ENCODE peak calls at places on chromosome 18, in four cellular contexts. R is SK-N-SH, F is K562, A is HepG2. N is an unnamed sample.
A peak's percentile ranks its signal among the peaks of the same experiment; 100 is the strongest.

GRCh38 chr18:24544141-24544498 is 83.7 kb downstream of the HRH4 start:
- DNase-seq in R (peak; percentile 39), F (peak; percentile 47), A (peak; percentile 22), N (peak; percentile 22)

GRCh38 chr18:58303363-58303762 is 259.3 kb downstream of the NEDD4L start:
- DNase-seq in A (no peak), F (no peak), R (no peak), N (no peak)

GRCh38 chr18:68925268-68925667 is 127.4 kb downstream of the CCDC102B start:
- DNase-seq in F (no peak), A (peak; percentile 13), R (no peak), N (no peak)

GRCh38 chr18:42310956-42311355 is 355.9 kb downstream of the PIK3C3 start:
- DNase-seq in A (no peak), R (no peak), F (no peak), N (no peak)

GRCh38 chr18:13577091-13577697 is 149.2 kb downstream of the FAM210A start:
- DNase-seq in F (no peak), R (no peak), A (no peak), N (no peak)

GRCh38 chr18:26103579-26103978 is 13.2 kb upstream of the SS18 start:
- DNase-seq in A (peak; percentile 4), F (peak; percentile 53), R (peak; percentile 7), N (peak; percentile 43)

GRCh38 chr18:8609711-8610441 is 639 bp downstream of the RAB12 start:
- DNase-seq in F (peak; percentile 41), R (peak; percentile 65), A (no peak), N (no peak)

GRCh38 chr18:30446605-30447004 is 595.9 kb downstream of the DSC3 start:
- DNase-seq in R (no peak), F (no peak), A (no peak), N (no peak)

GRCh38 chr18:13447621-13448020 is 229.1 kb downstream of the LDLRAD4 start:
- DNase-seq in F (no peak), R (peak; percentile 55), A (no peak), N (no peak)

GRCh38 chr18:22667158-22667557 is 249.4 kb upstream of the CTAGE1 start:
- DNase-seq in F (peak; percentile 58), R (no peak), A (no peak), N (no peak)

GRCh38 chr18:71212222-71212621 is 923.4 kb downstream of the SOCS6 start:
- DNase-seq in F (no peak), A (no peak), R (no peak), N (no peak)

GRCh38 chr18:59911600-59911999 is 11.8 kb downstream of the PMAIP1 start:
- DNase-seq in A (no peak), F (no peak), R (no peak), N (no peak)

GRCh38 chr18:46400449-46400848 is 256.6 kb downstream of the LOXHD1 start:
- DNase-seq in F (no peak), A (no peak), R (no peak), N (no peak)

GRCh38 chr18:3793545-3793944 is 343.6 kb downstream of the TGIF1 start:
- DNase-seq in A (no peak), R (no peak), F (no peak), N (no peak)

GRCh38 chr18:77111449-77112160 is 21.0 kb downstream of the MBP start:
- DNase-seq in A (no peak), R (no peak), F (no peak), N (no peak)

GRCh38 chr18:57627488-57627887 is 5.9 kb upstream of the NARS1 start:
- DNase-seq in A (no peak), F (no peak), R (no peak), N (no peak)

GRCh38 chr18:25875574-25875973 is 214.8 kb downstream of the SS18 start:
- DNase-seq in F (no peak), A (no peak), R (no peak), N (no peak)

GRCh38 chr18:43481069-43481468 is 203.8 kb upstream of the SYT4 start:
- DNase-seq in F (no peak), A (no peak), R (no peak), N (no peak)

GRCh38 chr18:62558015-62558663 is 35.3 kb downstream of the ZCCHC2 start:
- DNase-seq in R (no peak), A (no peak), F (peak; percentile 5), N (no peak)

GRCh38 chr18:8814206-8814605 is 108.8 kb downstream of the MTCL1 start:
- DNase-seq in R (no peak), F (no peak), A (no peak), N (no peak)

GRCh38 chr18:65954372-65954771 is 203.6 kb downstream of the CDH7 start:
- DNase-seq in F (no peak), A (no peak), R (no peak), N (no peak)

GRCh38 chr18:42401131-42401673 is 446.2 kb downstream of the PIK3C3 start:
- DNase-seq in A (no peak), F (no peak), R (no peak), N (no peak)

GRCh38 chr18:45521151-45521550 is 94.1 kb upstream of the SLC14A2 start:
- DNase-seq in F (no peak), R (no peak), A (no peak), N (no peak)

GRCh38 chr18:58087928-58088722 is 44.1 kb downstream of the NEDD4L start:
- DNase-seq in R (no peak), F (peak; percentile 69), A (no peak), N (no peak)

GRCh38 chr18:22558945-22559385 is 141.2 kb upstream of the CTAGE1 start:
- DNase-seq in A (peak; percentile 31), F (peak; percentile 85), R (peak; percentile 33), N (no peak)

GRCh38 chr18:23710068-23710527 is 20.8 kb downstream of the LAMA3 start:
- DNase-seq in A (no peak), F (peak; percentile 73), R (no peak), N (peak; percentile 48)

GRCh38 chr18:6743988-6744387 is 14.5 kb downstream of the ARHGAP28 start:
- DNase-seq in F (no peak), R (no peak), A (no peak), N (no peak)

GRCh38 chr18:6744816-6745455 is 15.4 kb downstream of the ARHGAP28 start:
- DNase-seq in A (no peak), F (no peak), R (no peak), N (no peak)

GRCh38 chr18:6737833-6738232 is 8.3 kb downstream of the ARHGAP28 start:
- DNase-seq in A (no peak), R (no peak), F (no peak), N (no peak)

GRCh38 chr18:6741786-6742185 is 12.3 kb downstream of the ARHGAP28 start:
- DNase-seq in A (no peak), R (no peak), F (no peak), N (no peak)

GRCh38 chr18:6741290-6741689 is 11.8 kb downstream of the ARHGAP28 start:
- DNase-seq in A (no peak), F (peak; percentile 19), R (no peak), N (no peak)
- TF ChIP-seq ELF1 in A (no peak), F (no peak), R (no peak), N (no peak)

DNA sequence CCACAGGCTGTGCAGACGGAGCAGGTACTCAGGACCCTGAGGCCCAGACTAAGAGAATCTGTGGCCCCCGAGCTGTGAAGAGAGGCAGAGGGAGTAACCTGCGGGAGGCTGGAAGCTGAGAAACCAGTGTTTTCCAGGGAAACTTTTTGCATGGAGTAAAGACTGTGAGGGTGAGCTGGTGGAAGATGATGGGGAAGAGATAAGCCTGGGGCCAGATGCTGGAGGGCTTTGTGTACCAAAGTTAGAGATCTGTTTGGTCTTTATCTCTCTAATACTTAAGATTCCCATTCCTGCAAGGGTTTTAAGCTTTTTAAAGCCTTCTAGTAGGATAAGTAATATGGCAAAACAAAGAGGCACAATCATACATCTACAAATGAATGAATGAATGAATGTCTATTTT is 43.7 kb upstream of the MEX3C start:
- DNase-seq in A (no peak), F (no peak), R (no peak), N (no peak)
- TF ChIP-seq ELF1 in A (no peak), F (no peak), R (no peak), N (no peak)

GRCh38 chr18:52716926-52717325 is 376.9 kb downstream of the DCC start:
- DNase-seq in R (peak; percentile 8), A (peak; percentile 27), F (no peak), N (no peak)

GRCh38 chr18:52723456-52724065 is 383.6 kb downstream of the DCC start:
- DNase-seq in F (no peak), R (no peak), A (no peak), N (no peak)

DNA sequence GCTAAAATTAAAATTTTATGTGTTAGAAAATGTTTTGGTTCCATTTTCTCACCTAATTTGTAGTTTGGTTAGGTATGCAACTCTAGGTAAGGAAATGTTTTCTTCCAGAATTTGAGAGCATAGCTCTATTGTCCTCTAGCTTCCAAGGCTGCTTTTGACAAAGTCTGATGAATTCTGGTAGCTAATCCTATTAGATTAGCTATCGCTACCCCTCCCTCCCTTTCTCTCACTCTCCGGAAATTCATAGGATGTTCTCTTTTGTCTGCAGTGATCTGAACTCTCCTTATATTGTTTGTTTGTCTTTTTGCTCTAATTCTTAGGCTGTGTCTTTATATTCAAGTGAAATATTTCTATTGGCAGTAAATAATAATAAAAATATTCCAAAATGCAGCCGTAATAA is 382.9 kb downstream of the DCC start:
- DNase-seq in R (no peak), A (no peak), F (no peak), N (no peak)
- TF ChIP-seq ELF1 in R (no peak), A (no peak), F (no peak), N (no peak)

DNA sequence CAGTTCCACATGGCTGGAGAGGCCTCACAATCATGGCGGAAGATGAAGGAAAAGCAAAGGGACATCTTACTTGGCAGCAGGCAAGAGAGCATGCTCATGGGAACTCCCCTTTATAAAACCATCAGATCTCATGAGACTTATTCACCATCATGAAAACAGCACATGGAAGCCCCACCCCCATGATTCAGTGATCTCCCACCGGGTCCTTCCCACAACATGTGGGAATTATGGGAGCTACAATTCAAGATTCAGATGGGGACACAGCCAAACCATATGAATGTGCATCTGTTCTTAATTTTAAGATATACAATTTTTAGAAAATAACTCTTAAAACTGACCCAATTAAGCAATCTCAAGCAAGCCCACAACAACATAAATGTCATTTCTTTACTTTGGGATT is 12.6 kb downstream of the C18orf63 start:
- DNase-seq in F (no peak), R (no peak), A (no peak), N (no peak)
- TF ChIP-seq ELF1 in F (no peak), R (no peak), A (no peak), N (no peak)

GRCh38 chr18:79463424-79463960 is 67.8 kb downstream of the NFATC1 start:
- DNase-seq in R (no peak), A (no peak), F (no peak), N (no peak)
- TF ChIP-seq ELF1 in R (no peak), A (no peak), F (no peak), N (no peak)

GRCh38 chr18:48488388-48488850 is 50.4 kb upstream of the CTIF start:
- DNase-seq in R (no peak), A (peak; percentile 97), F (no peak), N (peak; percentile 41)
- TF ChIP-seq ELF1 in R (peak; percentile 15), A (no peak), F (no peak), N (no peak)

N was measured in HCT116.